ENCODE peak calls at places on chromosome 10, in four cellular contexts. J is H54; I is activated CD8-positive, alpha-beta T cell treated with anti-CD3 and anti-CD28 coated beads for 36 hours; H is smooth muscle cell of the brain vasculature. Z is an unnamed sample.

GRCh38 chr10:119406888-119407777 is 135.4 kb downstream of the RGS10 start:
- DNase-seq in H (no peak), I (no peak), J (no peak), Z (no peak)

GRCh38 chr10:44971935-44972792 is 6.4 kb downstream of the DEPP1 start:
- DNase-seq in J (no peak), I (no peak), H (no peak), Z (no peak)

GRCh38 chr10:3749597-3750351 is 35.2 kb downstream of the KLF6 start:
- DNase-seq in H (no peak), J (no peak), I (no peak), Z (no peak)

GRCh38 chr10:132003286-132003924 is 21.7 kb upstream of the BNIP3 start:
- DNase-seq in H (no peak), I (no peak), J (no peak), Z (no peak)

GRCh38 chr10:125014984-125015944 is 73.3 kb downstream of the ZRANB1 start:
- DNase-seq in J (no peak), I (peak), H (no peak), Z (no peak)

GRCh38 chr10:31605426-31605825 is 286.4 kb downstream of the ZEB1 start:
- DNase-seq in J (no peak), H (no peak), I (no peak), Z (no peak)

GRCh38 chr10:122098924-122099323 is 110.0 kb downstream of the TACC2 start:
- DNase-seq in J (no peak), I (no peak), H (no peak), Z (no peak)

GRCh38 chr10:126210051-126210651 is 178.1 kb downstream of the ADAM12 start:
- DNase-seq in I (no peak), J (no peak), H (no peak), Z (no peak)

GRCh38 chr10:113538131-113538530 is 14.7 kb upstream of the HABP2 start:
- DNase-seq in I (no peak), H (no peak), J (no peak), Z (no peak)

GRCh38 chr10:88820990-88821389 is 18.5 kb downstream of the LIPM start:
- DNase-seq in I (no peak), H (no peak), J (no peak), Z (no peak)

GRCh38 chr10:133338080-133339071 is 1.7 kb upstream of the CALY start:
- DNase-seq in J (no peak), I (no peak), H (no peak), Z (no peak)

GRCh38 chr10:31771345-31771831 is 157.2 kb downstream of the ARHGAP12 start:
- DNase-seq in I (no peak), J (no peak), H (no peak), Z (no peak)

GRCh38 chr10:115956225-115957009 is 316.6 kb downstream of the GFRA1 start:
- DNase-seq in J (no peak), I (no peak), H (no peak), Z (no peak)

GRCh38 chr10:3192856-3193635 is 20.5 kb upstream of the PITRM1 start:
- DNase-seq in I (peak), J (no peak), H (peak), Z (peak)

GRCh38 chr10:77070892-77071595 is 566.6 kb downstream of the KCNMA1 start:
- DNase-seq in H (no peak), I (no peak), J (no peak), Z (no peak)

GRCh38 chr10:122643931-122644534 is 55.6 kb downstream of the C10orf120 start:
- DNase-seq in J (no peak), I (no peak), H (no peak), Z (no peak)

GRCh38 chr10:101712997-101713396 is 18.0 kb upstream of the FBXW4 start:
- DNase-seq in H (no peak), I (no peak), J (no peak), Z (no peak)

GRCh38 chr10:111261066-111261465 is 184.2 kb downstream of the ADRA2A start:
- DNase-seq in J (no peak), I (no peak), H (no peak), Z (no peak)

GRCh38 chr10:32139223-32140073 is 83.2 kb upstream of the KIF5B start:
- DNase-seq in I (peak), H (peak), J (peak), Z (peak)

GRCh38 chr10:97020452-97021400 is 165.0 kb downstream of the SLIT1 start:
- DNase-seq in J (no peak), I (no peak), H (peak), Z (no peak)